ENCODE peak calls at places on chromosomes 7 and 10, in four cellular contexts. Z is AG04450, W is prostate gland, R is transverse colon. M is an unnamed sample.

GRCh38 chr7:133773601-133774000 is 353.5 kb upstream of the LRGUK start:
- DNase-seq in Z (no peak), R (no peak), W (no peak), M (no peak)

GRCh38 chr10:71998840-71999194 is 34.6 kb downstream of the CHST3 start:
- DNase-seq in Z (no peak), R (peak), W (no peak), M (no peak)

GRCh38 chr7:73941836-73942551 is 81.0 kb downstream of the TMEM270 start:
- DNase-seq in Z (no peak), R (no peak), W (no peak), M (peak)

GRCh38 chr7:155878250-155878649 is 66.0 kb upstream of the SHH start:
- DNase-seq in Z (no peak), W (no peak), R (no peak), M (no peak)

GRCh38 chr10:112953760-112954159 is 3.7 kb downstream of the TCF7L2 start:
- DNase-seq in R (no peak), W (no peak), Z (no peak), M (no peak)

GRCh38 chr7:128254470-128254869 is 13.4 kb downstream of the LEP start:
- DNase-seq in W (no peak), Z (no peak), R (no peak), M (no peak)

GRCh38 chr7:129790136-129790535 is 162.6 kb downstream of the UBE2H start:
- DNase-seq in R (no peak), W (no peak), Z (no peak), M (no peak)

GRCh38 chr7:96952974-96953391 is 52.4 kb upstream of the DLX6 start:
- DNase-seq in R (no peak), W (no peak), Z (no peak), M (no peak)

GRCh38 chr7:35991511-35992232 is 161.4 kb upstream of the EEPD1 start:
- DNase-seq in Z (no peak), R (no peak), W (no peak), M (no peak)

GRCh38 chr10:47261121-47261520 is 38.9 kb upstream of the GDF10 start:
- DNase-seq in R (peak), W (no peak), Z (no peak), M (no peak)

GRCh38 chr10:47261556-47261955 is 38.4 kb upstream of the GDF10 start:
- DNase-seq in Z (no peak), R (peak), W (no peak), M (no peak)

GRCh38 chr10:47258921-47259320 is 41.1 kb upstream of the GDF10 start:
- DNase-seq in Z (no peak), W (no peak), R (peak), M (no peak)

GRCh38 chr10:47259521-47259920 is 40.5 kb upstream of the GDF10 start:
- DNase-seq in W (no peak), Z (no peak), R (peak), M (no peak)

DNA sequence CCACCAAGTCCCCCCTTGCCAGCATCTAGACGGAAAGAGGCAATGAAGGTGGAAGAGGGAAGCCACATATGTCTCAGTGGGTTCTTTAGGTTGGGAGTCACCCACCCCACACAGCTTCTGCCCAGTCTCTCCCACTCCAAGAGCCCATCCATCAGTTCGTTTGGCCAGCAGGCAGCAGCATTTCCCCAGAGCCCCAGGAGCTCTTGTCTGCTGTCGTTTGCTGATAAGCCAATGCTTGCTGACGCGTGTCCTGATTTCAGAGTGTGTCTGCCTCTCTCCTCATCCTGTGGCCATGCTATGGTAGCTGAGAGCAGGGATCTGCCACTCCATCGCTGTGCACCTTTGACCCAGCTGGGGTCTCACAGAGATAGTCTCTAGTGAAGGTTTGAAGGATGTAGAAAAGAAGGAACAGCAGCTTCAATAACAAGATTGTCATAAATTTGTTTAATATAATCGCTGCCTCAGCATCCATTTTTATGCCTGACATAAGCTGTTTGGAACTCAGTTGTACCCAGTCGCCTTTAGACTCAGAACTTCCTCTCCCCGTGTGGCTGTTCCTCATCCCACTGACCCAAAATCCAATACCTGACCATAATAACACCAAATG is 39.4 kb upstream of the GDF10 start:
- DNase-seq in W (no peak), Z (no peak), R (peak), M (no peak)
- TF ChIP-seq CTCF in W (no peak), Z (no peak), R (no peak), M (no peak)

DNA sequence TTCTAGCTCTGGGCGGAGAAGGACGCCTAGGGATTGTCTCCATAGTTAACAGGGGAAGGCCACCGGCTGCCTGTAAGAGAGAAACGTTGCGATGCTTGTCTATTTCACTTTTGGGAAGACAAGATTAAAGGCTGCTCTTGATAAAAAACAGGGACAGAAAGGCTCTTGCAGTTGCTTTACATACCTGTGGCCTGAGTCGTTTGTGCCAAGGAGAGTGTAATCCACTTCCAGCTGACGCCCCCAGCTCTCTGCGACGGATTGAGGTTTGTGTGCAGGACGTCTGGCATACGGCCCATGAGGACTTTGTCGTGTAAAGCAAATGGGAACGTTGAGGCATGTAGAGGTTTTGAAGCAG is 1.1 kb downstream of the MAP3K8 start:
- DNase-seq in Z (no peak), W (no peak), R (peak), M (no peak)
- H3K4me3 ChIP-seq in Z (peak), W (peak), R (peak), M (peak)

GRCh38 chr10:59285073-59285472 is 77.3 kb downstream of the FAM13C start:
- DNase-seq in R (no peak), Z (no peak), W (peak), M (no peak)

GRCh38 chr10:59285848-59286247 is 76.5 kb downstream of the FAM13C start:
- DNase-seq in R (no peak), Z (no peak), W (no peak), M (no peak)

GRCh38 chr10:59289809-59290208 is 72.5 kb downstream of the FAM13C start:
- DNase-seq in W (no peak), R (no peak), Z (no peak), M (no peak)

GRCh38 chr10:59287587-59287986 is 74.8 kb downstream of the FAM13C start:
- DNase-seq in Z (no peak), W (no peak), R (no peak), M (no peak)

GRCh38 chr10:59290448-59290847 is 71.9 kb downstream of the FAM13C start:
- DNase-seq in R (no peak), Z (no peak), W (no peak), M (no peak)
- TF ChIP-seq CTCF in R (no peak), Z (no peak), W (no peak), M (no peak)

DNA sequence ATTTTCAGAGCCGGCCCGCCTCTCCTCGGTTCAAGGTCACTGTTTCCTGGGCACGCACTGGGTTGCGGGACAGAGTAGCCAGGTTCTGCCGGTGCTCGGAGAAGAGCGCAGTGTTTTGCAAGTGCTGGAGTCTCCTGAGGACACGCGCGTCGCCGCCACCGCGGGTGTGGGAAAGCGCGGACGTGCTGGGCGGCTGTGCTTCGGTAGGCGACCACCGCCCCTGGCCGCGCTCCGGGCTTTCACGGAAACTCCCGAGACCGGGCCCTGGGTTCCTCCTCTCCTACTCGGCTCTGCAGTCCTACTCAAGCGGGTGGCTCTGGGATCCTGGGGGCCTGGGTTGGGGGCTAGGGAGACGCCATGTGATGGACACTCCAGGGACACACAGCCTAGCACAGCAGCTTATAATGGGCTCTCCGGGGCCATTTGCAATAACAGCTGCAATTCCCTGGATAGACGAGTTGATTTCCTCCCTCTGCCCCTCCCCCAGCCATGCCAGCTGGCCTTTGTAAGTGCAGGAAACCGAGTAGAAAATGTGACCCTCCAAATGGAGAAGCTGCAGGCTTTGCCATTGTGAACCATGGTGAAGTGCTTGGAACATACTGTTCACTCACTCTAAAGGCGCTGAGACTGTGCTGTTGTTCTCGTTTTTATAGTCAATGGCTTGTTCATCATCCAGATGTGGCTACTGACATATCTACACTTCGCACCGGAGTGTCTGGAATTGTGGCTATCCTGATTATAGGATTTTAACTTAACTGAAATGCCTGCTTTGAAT is 2.1 kb downstream of the FRAT1 start:
- DNase-seq in R (peak), W (no peak), Z (no peak), M (no peak)
- H3K4me3 ChIP-seq in R (peak), W (peak), Z (peak), M (no peak)

GRCh38 chr7:157954901-157955300 is 618.1 kb downstream of the DNAJB6 start:
- DNase-seq in W (no peak), Z (no peak), R (no peak), M (no peak)
- TF ChIP-seq CTCF in W (no peak), Z (no peak), R (no peak), M (no peak)

GRCh38 chr7:8144856-8145255 is 117.1 kb downstream of the ICA1 start:
- DNase-seq in W (no peak), R (no peak), Z (no peak), M (no peak)

GRCh38 chr7:8143151-8143874 is 118.7 kb downstream of the ICA1 start:
- DNase-seq in R (no peak), Z (no peak), W (no peak), M (no peak)

GRCh38 chr7:8147760-8148463 is 114.1 kb downstream of the ICA1 start:
- DNase-seq in W (no peak), Z (no peak), R (no peak), M (no peak)

GRCh38 chr7:8147004-8147403 is 115.0 kb downstream of the ICA1 start:
- DNase-seq in R (no peak), Z (no peak), W (no peak), M (no peak)

GRCh38 chr7:8146156-8146555 is 115.8 kb downstream of the ICA1 start:
- DNase-seq in Z (no peak), W (no peak), R (no peak), M (no peak)
- H3K4me3 ChIP-seq in Z (no peak), W (no peak), R (no peak), M (no peak)

GRCh38 chr10:96718304-96718990 is 1.9 kb downstream of the PIK3AP1 start:
- DNase-seq in W (no peak), R (no peak), Z (no peak), M (no peak)

GRCh38 chr10:96719850-96720421 is 378 bp downstream of the PIK3AP1 start:
- DNase-seq in R (peak), Z (no peak), W (no peak), M (no peak)

GRCh38 chr10:96721207-96721572 is 876 bp upstream of the PIK3AP1 start:
- DNase-seq in R (no peak), W (no peak), Z (no peak), M (no peak)

GRCh38 chr10:96719205-96719604 is 1.1 kb downstream of the PIK3AP1 start:
- DNase-seq in W (no peak), R (no peak), Z (no peak), M (no peak)

GRCh38 chr10:96720422-96721206 is at the start of gene PIK3AP1:
- DNase-seq in W (no peak), R (peak), Z (no peak), M (no peak)
- TF ChIP-seq CTCF in W (no peak), R (no peak), Z (no peak), M (no peak)

GRCh38 chr10:21929070-21929469 is 74.5 kb downstream of the DNAJC1 start:
- DNase-seq in W (no peak), Z (no peak), R (no peak), M (no peak)
- H3K4me3 ChIP-seq in W (no peak), Z (no peak), R (no peak), M (no peak)

GRCh38 chr10:103696094-103696410 is 159.3 kb downstream of the SH3PXD2A start:
- DNase-seq in R (no peak), W (no peak), Z (no peak), M (no peak)

GRCh38 chr10:103697787-103698186 is 157.6 kb downstream of the SH3PXD2A start:
- DNase-seq in Z (no peak), R (no peak), W (no peak), M (no peak)

GRCh38 chr10:103695584-103696005 is 159.8 kb downstream of the SH3PXD2A start:
- DNase-seq in R (peak), W (no peak), Z (no peak), M (no peak)

GRCh38 chr10:103698266-103698665 is 157.1 kb downstream of the SH3PXD2A start:
- DNase-seq in R (no peak), Z (no peak), W (no peak), M (no peak)

DNA sequence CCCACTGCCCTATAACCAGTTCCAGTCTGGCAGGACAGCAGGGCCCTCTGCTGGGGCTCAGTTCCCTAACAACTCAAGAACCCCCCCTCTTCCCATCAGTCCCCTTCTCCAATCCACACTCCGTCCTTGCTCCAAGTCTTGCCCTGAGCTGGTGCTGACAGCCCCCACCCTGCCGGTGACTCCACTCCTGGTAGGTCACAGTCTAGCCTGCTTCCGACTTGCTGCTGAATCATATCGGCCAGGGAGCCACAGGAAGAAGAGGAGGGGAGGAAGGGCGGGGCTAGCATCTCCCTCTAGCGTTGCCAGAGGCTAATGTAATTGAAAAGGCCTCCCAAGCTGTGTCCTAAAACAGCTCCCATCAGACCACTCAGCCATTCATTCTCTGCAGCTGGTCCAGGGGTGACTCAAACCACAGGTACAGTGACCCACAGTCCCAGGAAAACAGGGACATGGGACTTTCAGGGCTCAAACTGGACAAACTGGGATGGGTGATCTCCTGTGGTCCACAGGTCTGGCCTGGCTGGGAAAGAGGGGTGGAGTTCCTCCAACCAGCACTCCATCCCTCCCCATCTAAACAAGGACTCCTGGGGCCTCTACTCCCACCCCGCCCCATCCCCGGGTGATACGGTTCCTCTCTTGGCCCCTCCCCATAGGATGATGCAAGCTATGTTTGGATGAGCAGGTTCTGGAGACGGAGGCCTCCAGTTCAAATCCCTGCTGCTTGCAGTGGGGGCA is 158.8 kb downstream of the SH3PXD2A start:
- DNase-seq in R (peak), W (no peak), Z (peak), M (peak)
- TF ChIP-seq CTCF in R (peak), W (no peak), Z (peak), M (peak)

DNA sequence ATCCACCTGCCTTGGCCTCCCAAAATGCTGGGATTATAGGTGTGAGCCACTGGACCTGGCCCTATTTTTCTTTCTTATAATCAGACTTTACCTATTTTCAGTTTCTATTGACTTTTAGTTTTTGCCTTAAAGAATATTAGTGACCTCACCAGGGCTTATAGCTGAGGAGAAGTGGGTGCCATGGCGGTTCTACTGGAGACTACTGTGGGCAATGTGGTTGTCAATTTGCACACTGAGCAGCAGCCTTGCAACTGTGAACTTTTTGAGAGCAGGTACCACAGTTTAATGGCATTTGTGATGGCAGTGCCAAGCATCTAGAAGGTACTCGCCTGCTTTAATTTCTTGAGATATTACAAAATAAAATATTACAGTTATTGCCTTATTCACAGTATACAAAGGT is 11.5 kb downstream of the GLCCI1 start:
- DNase-seq in Z (no peak), R (no peak), W (no peak), M (no peak)
- H3K4me3 ChIP-seq in Z (no peak), R (no peak), W (no peak), M (no peak)

M was measured in astrocyte of the cerebellum.